ENCODE peak calls at places on chromosomes 7 and 10, in seven cellular contexts. H is colonic mucosa, Q is brain microvascular endothelial cell, T is tibial artery, D is IMR-90, F is kidney epithelial cell, V is Caco-2. A is an unnamed sample.

GRCh38 chr10:70432101-70432500 is 9.4 kb downstream of the NODAL start:
- DNase-seq in V (no peak), H (no peak), D (no peak), T (no peak), F (no peak), Q (no peak), A (no peak)

GRCh38 chr10:7948601-7949000 is 105.9 kb upstream of the GATA3 start:
- DNase-seq in F (no peak), D (peak), Q (no peak), T (no peak), V (no peak), H (no peak), A (no peak)

GRCh38 chr7:144384071-144384470 is 19.4 kb downstream of the NOBOX start:
- DNase-seq in H (peak), T (no peak), Q (peak), V (peak), D (no peak), F (peak), A (no peak)

GRCh38 chr7:3683886-3684539 is 383.0 kb downstream of the SDK1 start:
- DNase-seq in Q (no peak), D (no peak), V (peak), H (peak), F (no peak), T (no peak), A (no peak)

GRCh38 chr10:33695536-33695935 is 361.1 kb upstream of the NRP1 start:
- DNase-seq in T (no peak), Q (no peak), H (no peak), F (no peak), V (no peak), D (no peak), A (no peak)

GRCh38 chr7:80676404-80676803 is 38.0 kb downstream of the CD36 start:
- DNase-seq in T (no peak), Q (no peak), D (no peak), F (no peak), V (no peak), H (no peak), A (no peak)

GRCh38 chr10:112313911-112314310 is 30.7 kb downstream of the TECTB start:
- DNase-seq in H (no peak), F (no peak), Q (no peak), V (no peak), D (no peak), T (no peak), A (no peak)

GRCh38 chr10:104580321-104580720 is 60.8 kb upstream of the SORCS3 start:
- DNase-seq in V (no peak), D (peak), Q (no peak), F (no peak), H (no peak), T (no peak), A (no peak)

GRCh38 chr10:33201971-33202370 is 132.5 kb downstream of the NRP1 start:
- DNase-seq in Q (no peak), H (no peak), D (no peak), F (no peak), T (no peak), V (no peak), A (no peak)

GRCh38 chr10:82394987-82395386 is 520.0 kb downstream of the NRG3 start:
- DNase-seq in T (no peak), Q (no peak), D (no peak), H (no peak), F (no peak), V (no peak), A (no peak)

GRCh38 chr10:129676014-129676413 is 209.0 kb downstream of the MGMT start:
- DNase-seq in V (no peak), H (no peak), D (no peak), T (no peak), Q (no peak), F (no peak), A (no peak)

GRCh38 chr10:70087641-70088040 is 35.0 kb downstream of the MACROH2A2 start:
- DNase-seq in H (no peak), D (no peak), T (no peak), F (no peak), V (no peak), Q (no peak), A (no peak)

GRCh38 chr10:120221873-120222485 is 235.0 kb upstream of the PLPP4 start:
- DNase-seq in T (no peak), V (peak), F (peak), D (no peak), Q (peak), H (peak), A (peak)

GRCh38 chr7:149799397-149800168 is 26.2 kb upstream of the ZNF467 start:
- DNase-seq in Q (no peak), V (peak), T (no peak), F (no peak), D (no peak), H (peak), A (no peak)

GRCh38 chr7:83819911-83820310 is 171.0 kb upstream of the SEMA3E start:
- DNase-seq in Q (no peak), F (no peak), V (no peak), D (no peak), T (no peak), H (no peak), A (no peak)

GRCh38 chr7:101870361-101871062 is 53.1 kb downstream of the CUX1 start:
- DNase-seq in H (peak), Q (no peak), T (no peak), F (no peak), V (peak), D (peak), A (no peak)
- TF ChIP-seq CTCF in H (peak), Q (peak), T (no peak), F (peak), V (peak), D (peak), A (peak)

GRCh38 chr7:137146996-137147720 is 196.4 kb downstream of the PTN start:
- DNase-seq in D (no peak), Q (no peak), T (no peak), F (no peak), V (no peak), H (no peak), A (no peak)
- H3K4me3 ChIP-seq in D (peak), Q (no peak), T (no peak), F (no peak), V (no peak), H (no peak), A (no peak)

GRCh38 chr7:51160411-51160810 is 156.2 kb downstream of the COBL start:
- DNase-seq in D (no peak), V (no peak), F (no peak), H (no peak), Q (no peak), T (no peak), A (no peak)

GRCh38 chr7:51160990-51161615 is 155.5 kb downstream of the COBL start:
- DNase-seq in V (peak), D (peak), T (peak), F (peak), H (peak), Q (peak), A (peak)

GRCh38 chr7:51161937-51162336 is 154.7 kb downstream of the COBL start:
- DNase-seq in D (no peak), F (no peak), H (no peak), Q (no peak), T (no peak), V (no peak), A (no peak)

GRCh38 chr7:51165337-51165736 is 151.3 kb downstream of the COBL start:
- DNase-seq in F (no peak), Q (no peak), T (no peak), V (no peak), D (no peak), H (no peak), A (no peak)

DNA sequence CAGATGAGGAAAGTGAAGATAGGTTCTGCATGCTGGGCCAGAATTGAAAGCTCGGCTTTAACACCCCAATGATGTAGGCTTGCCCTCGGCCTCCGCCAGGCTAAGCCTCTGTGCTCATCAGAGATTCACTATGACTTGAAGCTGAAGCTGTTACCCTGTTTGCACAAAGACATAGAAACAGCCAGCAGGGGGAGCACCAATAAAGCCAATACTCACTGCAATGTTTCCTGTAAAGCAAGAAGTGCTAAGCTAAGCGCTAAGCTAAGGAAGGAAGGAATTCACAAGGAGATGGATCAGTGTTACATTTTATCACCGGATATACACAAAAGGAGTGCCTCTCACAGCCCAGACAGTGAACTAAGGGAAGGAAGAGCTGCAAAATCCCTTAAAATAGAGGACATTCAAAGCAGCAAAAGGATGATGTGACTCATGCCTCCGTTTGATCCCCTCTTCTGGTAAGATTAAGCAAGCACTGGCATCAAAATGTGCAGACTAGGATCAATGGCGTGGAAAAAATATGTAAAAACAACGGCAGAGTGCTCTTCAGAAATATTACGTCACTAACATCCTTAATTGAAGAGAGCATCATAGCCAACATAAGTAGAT is 153.8 kb downstream of the COBL start:
- DNase-seq in H (peak), T (peak), V (peak), D (peak), Q (peak), F (peak), A (peak)
- TF ChIP-seq CTCF in H (peak), T (peak), V (peak), D (peak), Q (peak), F (peak), A (peak)

DNA sequence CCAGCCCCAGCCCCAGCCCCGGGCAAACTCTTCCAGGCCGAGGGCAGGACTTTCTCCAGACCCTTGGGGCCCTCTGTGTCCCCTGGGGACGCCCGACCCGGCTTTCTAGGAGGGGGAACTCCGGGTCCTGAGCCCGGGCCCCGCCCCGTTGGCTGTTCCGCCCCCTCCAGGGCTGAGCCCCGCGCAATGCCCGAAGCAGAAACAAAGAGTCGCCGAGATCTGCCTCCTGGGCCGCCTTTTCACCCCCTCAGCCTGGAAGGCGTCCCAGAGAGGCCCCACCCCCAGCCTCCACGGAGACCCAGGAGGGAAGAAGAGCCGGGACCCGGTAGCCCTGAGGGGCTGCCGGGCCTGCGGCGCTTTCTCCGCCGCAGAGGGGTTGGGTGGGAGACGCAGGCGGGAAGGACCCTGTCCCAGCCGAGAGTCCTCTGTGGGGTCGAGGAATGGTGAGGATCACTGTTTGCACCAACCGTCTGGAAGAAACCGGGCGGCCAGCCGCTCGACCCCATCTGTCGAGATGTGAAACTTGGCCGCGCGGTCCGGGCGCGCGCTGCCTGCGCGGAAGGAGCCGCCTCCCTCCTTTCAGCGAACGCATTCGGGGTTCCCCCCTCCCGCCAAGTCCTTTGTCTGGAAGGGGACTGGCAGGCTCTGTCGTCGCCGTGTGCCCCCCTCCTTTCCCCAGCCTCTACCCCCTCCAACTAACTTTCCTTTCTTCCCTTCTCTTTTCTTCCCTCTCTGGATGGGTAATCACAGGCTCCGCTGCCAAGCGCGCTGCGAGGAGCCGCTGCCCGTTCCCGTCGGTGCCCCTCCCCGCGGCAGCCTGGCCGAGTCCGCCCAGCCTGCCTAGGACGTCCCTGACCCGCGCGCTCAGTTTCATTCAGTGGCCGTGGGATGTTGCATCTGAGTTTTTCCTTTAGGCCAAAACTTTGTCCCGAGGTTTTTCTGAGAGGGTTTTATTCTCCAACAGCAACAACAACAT is 10.2 kb downstream of the EN2 start:
- DNase-seq in Q (no peak), F (no peak), H (no peak), T (no peak), V (no peak), D (no peak), A (no peak)
- H3K4me3 ChIP-seq in Q (no peak), F (no peak), H (no peak), T (peak), V (peak), D (no peak), A (peak)

GRCh38 chr7:104985259-104985617 is 28.8 kb upstream of the KMT2E start:
- DNase-seq in Q (no peak), F (no peak), H (no peak), D (no peak), V (no peak), T (no peak), A (no peak)

GRCh38 chr7:104982308-104982755 is 31.7 kb upstream of the KMT2E start:
- DNase-seq in H (no peak), D (no peak), F (no peak), T (no peak), Q (no peak), V (no peak), A (no peak)

GRCh38 chr7:104984591-104985258 is 29.3 kb upstream of the KMT2E start:
- DNase-seq in F (no peak), T (no peak), D (no peak), V (no peak), Q (no peak), H (no peak), A (no peak)

GRCh38 chr7:104982773-104983619 is 31.0 kb upstream of the KMT2E start:
- DNase-seq in V (no peak), F (no peak), Q (no peak), T (no peak), H (no peak), D (no peak), A (no peak)

DNA sequence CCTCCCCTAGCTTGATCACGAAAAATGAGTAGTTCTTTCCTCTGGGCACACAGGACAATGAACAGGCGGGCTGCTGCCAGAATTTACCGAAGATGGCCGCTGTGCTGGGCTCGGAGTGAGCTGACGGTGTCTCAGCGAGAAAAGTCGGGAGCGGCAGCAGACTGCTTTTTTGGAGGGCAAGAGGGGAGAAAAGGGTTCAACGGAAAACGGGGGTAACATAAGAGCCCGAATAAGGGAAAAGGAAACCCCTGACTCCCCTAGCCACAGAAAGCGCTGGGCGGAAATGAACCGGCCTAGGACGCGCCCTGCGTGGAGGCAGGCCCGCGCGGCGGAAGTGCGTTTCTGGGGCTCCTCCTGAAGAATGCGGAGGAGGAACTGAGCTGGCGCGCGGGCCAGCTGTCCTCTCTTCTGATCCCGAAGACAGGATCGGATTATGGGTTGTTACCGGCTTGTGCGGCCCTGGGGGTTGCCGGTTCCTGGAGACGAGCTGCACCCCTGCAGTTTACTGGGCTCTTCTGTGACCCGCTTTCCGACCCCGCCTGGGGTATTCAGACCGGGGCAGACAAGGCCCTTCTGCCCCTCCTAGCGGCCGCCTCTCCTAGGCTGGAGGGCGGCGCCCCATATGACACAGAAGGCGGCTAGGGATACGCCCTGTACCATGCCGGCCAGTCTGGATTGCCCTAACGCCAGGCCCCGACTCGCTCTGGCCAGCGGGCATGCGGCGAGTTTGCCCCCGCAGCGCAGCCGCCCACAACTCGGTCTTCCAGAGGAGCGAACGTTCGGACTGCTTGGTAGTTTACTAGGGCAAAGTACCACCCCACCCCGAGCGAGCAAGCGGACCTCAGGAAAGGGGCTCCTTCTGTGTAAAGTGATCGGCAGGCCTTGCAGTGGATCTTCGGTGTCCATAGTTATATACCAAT is 30.1 kb upstream of the KMT2E start:
- DNase-seq in D (peak), Q (peak), F (no peak), T (peak), H (peak), V (peak), A (no peak)
- TF ChIP-seq CTCF in D (peak), Q (peak), F (peak), T (peak), H (peak), V (no peak), A (peak)

GRCh38 chr10:95482501-95483248 is 78.5 kb downstream of the SORBS1 start:
- DNase-seq in F (no peak), V (no peak), D (no peak), H (no peak), T (no peak), Q (no peak), A (no peak)

GRCh38 chr10:95478935-95479334 is 82.2 kb downstream of the SORBS1 start:
- DNase-seq in T (peak), F (no peak), D (no peak), Q (no peak), H (no peak), V (no peak), A (no peak)

GRCh38 chr10:95478185-95478584 is 83.0 kb downstream of the SORBS1 start:
- DNase-seq in D (no peak), T (no peak), Q (no peak), F (no peak), H (no peak), V (no peak), A (no peak)

GRCh38 chr10:95480901-95481491 is 80.2 kb downstream of the SORBS1 start:
- DNase-seq in T (no peak), Q (no peak), D (no peak), F (peak), V (peak), H (no peak), A (no peak)

GRCh38 chr10:95480102-95480900 is 80.9 kb downstream of the SORBS1 start:
- DNase-seq in F (no peak), D (no peak), Q (no peak), V (no peak), H (peak), T (peak), A (no peak)
- H3K4me3 ChIP-seq in F (no peak), D (no peak), Q (no peak), V (no peak), H (no peak), T (peak), A (no peak)

GRCh38 chr7:127628445-127628844 is 10.5 kb upstream of the PAX4 start:
- DNase-seq in Q (no peak), T (no peak), H (no peak), D (no peak), F (no peak), V (peak), A (no peak)
- TF ChIP-seq CTCF in Q (peak), T (no peak), H (no peak), D (no peak), F (no peak), V (no peak), A (no peak)

GRCh38 chr7:1457949-1458675 is 1.2 kb downstream of the MICALL2 start:
- DNase-seq in D (no peak), H (no peak), F (no peak), V (no peak), T (no peak), Q (no peak), A (no peak)

GRCh38 chr7:1460757-1461639 is 1.7 kb upstream of the MICALL2 start:
- DNase-seq in V (peak), T (peak), F (no peak), H (peak), D (peak), Q (no peak), A (no peak)

GRCh38 chr7:1459930-1460756 is 873 bp upstream of the MICALL2 start:
- DNase-seq in T (peak), Q (no peak), D (no peak), F (no peak), V (no peak), H (no peak), A (no peak)

GRCh38 chr7:1458676-1459511 is at the start of gene MICALL2:
- DNase-seq in T (peak), H (peak), Q (peak), F (peak), D (peak), V (peak), A (no peak)

DNA sequence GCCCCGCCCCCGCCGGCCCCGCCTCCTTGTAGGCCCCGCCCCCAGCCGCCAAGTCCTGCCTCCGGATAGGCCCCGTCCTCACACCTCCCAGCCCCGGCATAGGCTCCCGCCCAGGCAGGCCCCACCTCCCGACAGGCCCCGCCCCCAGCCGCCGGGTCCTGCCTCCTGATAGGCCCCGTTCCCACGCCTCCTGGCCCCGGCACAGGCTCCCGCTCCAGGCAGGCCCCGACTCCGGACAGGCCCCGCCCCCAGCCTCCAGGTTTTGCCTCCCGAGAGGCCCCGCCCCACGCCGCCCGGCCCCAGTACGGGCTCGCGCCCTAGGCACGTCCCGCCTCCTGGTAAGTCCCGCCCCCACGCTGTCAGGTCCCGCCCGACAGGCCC is 232 bp upstream of the MICALL2 start:
- DNase-seq in Q (peak), H (peak), T (peak), V (peak), D (peak), F (peak), A (peak)
- H3K4me3 ChIP-seq in Q (peak), H (peak), T (peak), V (peak), D (peak), F (peak), A (peak)

DNA sequence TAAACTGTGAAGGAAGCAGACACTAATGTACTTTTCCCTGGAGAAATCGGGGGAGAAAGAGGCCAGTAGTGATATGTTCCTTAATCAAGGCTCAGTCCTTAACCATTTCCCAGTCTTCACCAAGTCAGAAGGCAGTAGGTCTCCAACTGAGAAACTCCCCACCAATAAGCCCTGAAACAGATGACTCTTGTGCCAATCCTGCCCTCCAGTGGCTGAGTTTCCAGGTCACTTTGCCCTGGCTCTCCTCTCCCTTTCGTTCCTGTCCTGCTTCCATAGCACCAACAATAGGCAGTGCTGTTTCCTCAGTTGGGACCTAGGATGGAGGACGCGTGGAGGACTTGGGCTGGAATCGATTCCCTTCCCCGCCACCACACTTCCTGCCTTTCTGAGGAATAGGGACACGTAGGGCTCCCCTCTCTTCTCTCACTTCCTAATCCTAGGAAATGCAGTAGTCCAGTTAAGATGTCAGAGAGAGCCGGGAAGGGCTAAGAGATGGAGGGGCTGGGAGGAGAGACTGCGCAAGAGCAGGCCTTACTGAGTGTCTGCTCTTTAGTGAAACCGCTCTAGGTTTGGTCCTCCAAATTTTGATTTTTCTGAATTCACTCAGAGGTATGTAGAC is 23.4 kb downstream of the ATOH7 start:
- DNase-seq in V (peak), Q (peak), F (peak), T (no peak), H (peak), D (peak), A (peak)
- TF ChIP-seq CTCF in V (peak), Q (peak), F (peak), T (no peak), H (peak), D (peak), A (peak)